ENCODE peak calls at places on chromosomes 7 and 10, in eight cellular contexts. L is fibroblast of the aortic adventitia, W is GM23338, H is RWPE1, M is GM20000, I is thoracic aorta, D is heart left ventricle, B is HCT116. N is an unnamed sample.

GRCh38 chr10:42984761-42985325 is 92.0 kb upstream of the RET start:
- DNase-seq in L (no peak), W (no peak), H (no peak), M (no peak), I (no peak), D (no peak), B (no peak), N (peak)

GRCh38 chr7:117648203-117648866 is 168.5 kb downstream of the CFTR start:
- DNase-seq in L (no peak), W (no peak), H (no peak), M (no peak), I (no peak), D (no peak), B (no peak), N (no peak)

GRCh38 chr10:30645340-30645827 is 15.8 kb upstream of the LYZL2 start:
- DNase-seq in L (peak), W (peak), H (no peak), M (no peak), I (no peak), D (peak), B (peak), N (no peak)

GRCh38 chr7:136179154-136179553 is 202.0 kb upstream of the MTPN start:
- DNase-seq in L (no peak), W (no peak), H (no peak), M (no peak), I (no peak), D (no peak), B (no peak), N (no peak)

GRCh38 chr10:93921338-93921737 is 27.6 kb downstream of the SLC35G1 start:
- DNase-seq in L (no peak), W (peak), H (no peak), M (no peak), I (no peak), D (no peak), B (no peak), N (no peak)

GRCh38 chr10:665579-666091 is 23.8 kb downstream of the DIP2C start:
- DNase-seq in L (peak), W (no peak), H (no peak), M (no peak), I (no peak), D (peak), B (no peak), N (no peak)

GRCh38 chr10:130941886-130942285 is 369.6 kb downstream of the TCERG1L start:
- DNase-seq in L (no peak), W (no peak), H (no peak), M (no peak), I (no peak), D (no peak), B (no peak), N (no peak)

GRCh38 chr7:37942934-37943610 is 22.6 kb downstream of the EPDR1 start:
- DNase-seq in L (peak), W (peak), H (no peak), M (no peak), I (no peak), D (peak), B (no peak), N (peak)

GRCh38 chr7:151631968-151632749 is 112.5 kb upstream of the RHEB start:
- DNase-seq in L (peak), W (peak), H (peak), M (peak), I (no peak), D (peak), B (no peak), N (peak)

GRCh38 chr10:79289801-79290200 is 57.5 kb upstream of the PPIF start:
- DNase-seq in L (no peak), W (no peak), H (no peak), M (no peak), I (no peak), D (no peak), B (no peak), N (no peak)

GRCh38 chr7:88204525-88205103 is 15.2 kb downstream of the SRI start:
- DNase-seq in L (no peak), W (no peak), H (no peak), M (no peak), I (no peak), D (no peak), B (no peak), N (no peak)

GRCh38 chr10:130194194-130194990 is 58.2 kb downstream of the GLRX3 start:
- DNase-seq in L (peak), W (no peak), H (no peak), M (peak), I (no peak), D (no peak), B (no peak), N (no peak)

GRCh38 chr7:124667312-124667711 is 98.3 kb downstream of the GPR37 start:
- DNase-seq in L (peak), W (no peak), H (no peak), M (no peak), I (no peak), D (no peak), B (no peak), N (no peak)

GRCh38 chr7:43302211-43302711 is 189.8 kb downstream of the HECW1 start:
- DNase-seq in L (no peak), W (peak), H (peak), M (no peak), I (no peak), D (no peak), B (no peak), N (no peak)

GRCh38 chr10:13382759-13383753 is 35.0 kb upstream of the SEPHS1 start:
- DNase-seq in L (no peak), W (peak), H (peak), M (no peak), I (no peak), D (no peak), B (no peak), N (peak)

GRCh38 chr7:106064836-106065559 is 47.1 kb downstream of the SYPL1 start:
- DNase-seq in L (peak), W (no peak), H (peak), M (no peak), I (peak), D (peak), B (peak), N (peak)

GRCh38 chr10:132364594-132364970 is 32.4 kb upstream of the PWWP2B start:
- DNase-seq in L (no peak), W (no peak), H (no peak), M (no peak), I (no peak), D (no peak), B (no peak), N (peak)

GRCh38 chr7:4882742-4883351 is 669 bp downstream of the RADIL start:
- DNase-seq in L (no peak), W (peak), H (no peak), M (peak), I (no peak), D (no peak), B (no peak), N (no peak)

GRCh38 chr7:157703534-157704195 is 366.9 kb downstream of the DNAJB6 start:
- DNase-seq in L (no peak), W (no peak), H (no peak), M (no peak), I (no peak), D (peak), B (no peak), N (peak)

GRCh38 chr7:31253486-31253885 is 87.0 kb downstream of the NEUROD6 start:
- DNase-seq in L (no peak), W (peak), H (no peak), M (no peak), I (no peak), D (no peak), B (no peak), N (no peak)

GRCh38 chr7:28389504-28390385 is 22.6 kb upstream of the CREB5 start:
- DNase-seq in L (peak), W (peak), H (no peak), M (peak), I (no peak), D (no peak), B (peak), N (no peak)

GRCh38 chr10:48623009-48623408 is 18.1 kb upstream of the ARHGAP22 start:
- DNase-seq in L (no peak), W (no peak), H (no peak), M (no peak), I (no peak), D (no peak), B (no peak), N (no peak)

GRCh38 chr7:158829021-158829341 is 328 bp downstream of the ESYT2 start:
- DNase-seq in L (peak), W (peak), H (peak), M (peak), I (no peak), D (peak), B (no peak), N (peak)

GRCh38 chr10:61398730-61399129 is 54.5 kb downstream of the TMEM26 start:
- DNase-seq in L (peak), W (no peak), H (no peak), M (no peak), I (no peak), D (no peak), B (no peak), N (no peak)

GRCh38 chr10:61399386-61399785 is 53.8 kb downstream of the TMEM26 start:
- DNase-seq in L (peak), W (no peak), H (no peak), M (no peak), I (no peak), D (no peak), B (no peak), N (no peak)

GRCh38 chr10:61397175-61397986 is 55.8 kb downstream of the TMEM26 start:
- DNase-seq in L (peak), W (no peak), H (no peak), M (no peak), I (no peak), D (no peak), B (no peak), N (no peak)

GRCh38 chr10:61404771-61405170 is 48.4 kb downstream of the TMEM26 start:
- DNase-seq in L (peak), W (no peak), H (no peak), M (no peak), I (no peak), D (no peak), B (no peak), N (no peak)

DNA sequence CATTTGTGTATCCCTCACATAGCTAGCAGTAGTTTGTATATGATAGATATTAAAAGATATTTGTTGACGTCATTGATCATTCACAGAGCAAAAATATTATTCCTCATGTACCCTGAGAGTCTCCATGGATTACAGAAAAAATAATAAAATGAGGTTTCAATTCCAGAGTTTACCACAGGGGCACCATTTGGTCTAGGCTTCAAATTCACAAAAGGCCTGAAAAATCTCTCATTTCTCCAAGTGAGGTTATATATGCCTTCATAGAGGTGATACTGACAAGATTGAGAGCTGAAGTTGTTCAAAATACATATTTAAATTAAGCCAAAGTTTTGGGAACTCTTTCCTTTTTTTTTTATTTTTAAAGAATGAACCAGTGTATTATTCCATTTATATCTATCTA is 52.7 kb downstream of the TMEM26 start:
- DNase-seq in L (no peak), W (no peak), H (no peak), M (no peak), I (no peak), D (no peak), B (no peak), N (no peak)
- TF ChIP-seq CTCF in L (peak), W (peak), H (no peak), M (no peak), I (no peak), D (no peak), B (peak), N (no peak)

GRCh38 chr7:39880556-39880955 is 69.5 kb upstream of the CDK13 start:
- DNase-seq in L (peak), W (no peak), H (no peak), M (no peak), I (no peak), D (no peak), B (no peak), N (no peak)
- TF ChIP-seq CTCF in L (no peak), W (no peak), H (no peak), M (no peak), I (no peak), D (no peak), B (no peak), N (no peak)

GRCh38 chr7:17474724-17475344 is 176.4 kb downstream of the AHR start:
- DNase-seq in L (no peak), W (peak), H (no peak), M (no peak), I (no peak), D (no peak), B (no peak), N (no peak)
- TF ChIP-seq CTCF in L (peak), W (peak), H (no peak), M (no peak), I (no peak), D (no peak), B (peak), N (no peak)

GRCh38 chr10:75870039-75870645 is 438.7 kb downstream of the LRMDA start:
- DNase-seq in L (no peak), W (no peak), H (no peak), M (no peak), I (no peak), D (no peak), B (no peak), N (no peak)

GRCh38 chr10:75860009-75860408 is 428.6 kb downstream of the LRMDA start:
- DNase-seq in L (no peak), W (no peak), H (no peak), M (no peak), I (no peak), D (no peak), B (no peak), N (no peak)

GRCh38 chr10:75865413-75865812 is 434.0 kb downstream of the LRMDA start:
- DNase-seq in L (no peak), W (no peak), H (peak), M (no peak), I (no peak), D (no peak), B (no peak), N (no peak)

GRCh38 chr10:75868601-75869000 is 437.2 kb downstream of the LRMDA start:
- DNase-seq in L (no peak), W (no peak), H (no peak), M (no peak), I (no peak), D (no peak), B (no peak), N (no peak)

GRCh38 chr10:75864717-75865116 is 433.3 kb downstream of the LRMDA start:
- DNase-seq in L (no peak), W (no peak), H (no peak), M (no peak), I (no peak), D (no peak), B (no peak), N (no peak)
- TF ChIP-seq CTCF in L (no peak), W (no peak), H (no peak), M (no peak), I (no peak), D (no peak), B (peak), N (no peak)

GRCh38 chr7:48188776-48189520 is 17.7 kb downstream of the ABCA13 start:
- DNase-seq in L (peak), W (peak), H (no peak), M (no peak), I (no peak), D (no peak), B (no peak), N (no peak)
- TF ChIP-seq CTCF in L (no peak), W (peak), H (no peak), M (no peak), I (no peak), D (no peak), B (no peak), N (no peak)

GRCh38 chr7:50782376-50783208 is at the start of gene GRB10:
- DNase-seq in L (no peak), W (peak), H (no peak), M (no peak), I (no peak), D (peak), B (no peak), N (peak)
- TF ChIP-seq CTCF in L (peak), W (no peak), H (peak), M (no peak), I (no peak), D (peak), B (no peak), N (no peak)

GRCh38 chr7:65397730-65398142 is 24.1 kb downstream of the ZNF92 start:
- DNase-seq in L (no peak), W (peak), H (no peak), M (no peak), I (no peak), D (no peak), B (no peak), N (no peak)
- TF ChIP-seq CTCF in L (no peak), W (peak), H (no peak), M (no peak), I (no peak), D (no peak), B (peak), N (no peak)